ENCODE peak calls at places on chromosome 18, in ten cellular contexts. One of them, this sample, is unnamed.

GRCh38 chr18:77205769-77206168 is 43.9 kb upstream of the GALR1 start:
- DNase-seq in spleen: no peak
- DNase-seq in foreskin fibroblast: no peak
- DNase-seq in cardiac muscle cell: no peak
- DNase-seq in chondrocyte: no peak
- DNase-seq in NCI-H774: no peak
- DNase-seq in RKO: no peak
- DNase-seq in stimulated activated CD4-positive, alpha-beta T cell treated with anti-CD3 and anti-CD28 coated beads, Interleukin-12 subunit alpha, Interleukin-12 subunit beta, amount 100 ng/mL, for 4 hours: no peak
- DNase-seq in Peyer's patch: no peak
- DNase-seq in GM04504: no peak
- DNase-seq in this sample: no peak

GRCh38 chr18:66757946-66758345 is 154.1 kb upstream of the CDH19 start:
- DNase-seq in stimulated activated CD4-positive, alpha-beta T cell treated with anti-CD3 and anti-CD28 coated beads, Interleukin-12 subunit alpha, Interleukin-12 subunit beta, amount 100 ng/mL, for 4 hours: no peak
- DNase-seq in NCI-H774: no peak
- DNase-seq in chondrocyte: no peak
- DNase-seq in cardiac muscle cell: no peak
- DNase-seq in Peyer's patch: no peak
- DNase-seq in foreskin fibroblast: no peak
- DNase-seq in GM04504: no peak
- DNase-seq in spleen: no peak
- DNase-seq in RKO: no peak
- DNase-seq in this sample: no peak

GRCh38 chr18:75100832-75101630 is 107.9 kb downstream of the PTGR3 start:
- DNase-seq in cardiac muscle cell: no peak
- DNase-seq in GM04504: no peak
- DNase-seq in chondrocyte: no peak
- DNase-seq in NCI-H774: no peak
- DNase-seq in foreskin fibroblast: no peak
- DNase-seq in Peyer's patch: peak
- DNase-seq in stimulated activated CD4-positive, alpha-beta T cell treated with anti-CD3 and anti-CD28 coated beads, Interleukin-12 subunit alpha, Interleukin-12 subunit beta, amount 100 ng/mL, for 4 hours: no peak
- DNase-seq in spleen: peak
- DNase-seq in RKO: no peak
- DNase-seq in this sample: no peak

GRCh38 chr18:22691988-22692710 is 241.0 kb upstream of the RBBP8 start:
- DNase-seq in GM04504: peak
- DNase-seq in cardiac muscle cell: no peak
- DNase-seq in NCI-H774: no peak
- DNase-seq in stimulated activated CD4-positive, alpha-beta T cell treated with anti-CD3 and anti-CD28 coated beads, Interleukin-12 subunit alpha, Interleukin-12 subunit beta, amount 100 ng/mL, for 4 hours: no peak
- DNase-seq in RKO: no peak
- DNase-seq in Peyer's patch: no peak
- DNase-seq in chondrocyte: no peak
- DNase-seq in foreskin fibroblast: peak
- DNase-seq in spleen: no peak
- DNase-seq in this sample: no peak

GRCh38 chr18:47457614-47458013 is 206.2 kb upstream of the SKOR2 start:
- DNase-seq in GM04504: no peak
- DNase-seq in stimulated activated CD4-positive, alpha-beta T cell treated with anti-CD3 and anti-CD28 coated beads, Interleukin-12 subunit alpha, Interleukin-12 subunit beta, amount 100 ng/mL, for 4 hours: no peak
- DNase-seq in chondrocyte: no peak
- DNase-seq in Peyer's patch: no peak
- DNase-seq in spleen: no peak
- DNase-seq in cardiac muscle cell: no peak
- DNase-seq in NCI-H774: no peak
- DNase-seq in foreskin fibroblast: no peak
- DNase-seq in RKO: no peak
- DNase-seq in this sample: no peak

GRCh38 chr18:59715966-59716369 is 18.7 kb upstream of the CCBE1 start:
- DNase-seq in RKO: peak
- DNase-seq in Peyer's patch: no peak
- DNase-seq in foreskin fibroblast: peak
- DNase-seq in spleen: no peak
- DNase-seq in stimulated activated CD4-positive, alpha-beta T cell treated with anti-CD3 and anti-CD28 coated beads, Interleukin-12 subunit alpha, Interleukin-12 subunit beta, amount 100 ng/mL, for 4 hours: no peak
- DNase-seq in NCI-H774: no peak
- DNase-seq in GM04504: peak
- DNase-seq in chondrocyte: no peak
- DNase-seq in cardiac muscle cell: no peak
- DNase-seq in this sample: peak

GRCh38 chr18:59715445-59715844 is 18.2 kb upstream of the CCBE1 start:
- DNase-seq in RKO: no peak
- DNase-seq in spleen: no peak
- DNase-seq in foreskin fibroblast: no peak
- DNase-seq in Peyer's patch: no peak
- DNase-seq in GM04504: no peak
- DNase-seq in NCI-H774: no peak
- DNase-seq in stimulated activated CD4-positive, alpha-beta T cell treated with anti-CD3 and anti-CD28 coated beads, Interleukin-12 subunit alpha, Interleukin-12 subunit beta, amount 100 ng/mL, for 4 hours: no peak
- DNase-seq in chondrocyte: no peak
- DNase-seq in cardiac muscle cell: no peak
- DNase-seq in this sample: no peak

GRCh38 chr18:24075731-24076130 is 61.2 kb downstream of the TTC39C start:
- DNase-seq in stimulated activated CD4-positive, alpha-beta T cell treated with anti-CD3 and anti-CD28 coated beads, Interleukin-12 subunit alpha, Interleukin-12 subunit beta, amount 100 ng/mL, for 4 hours: no peak
- DNase-seq in spleen: no peak
- DNase-seq in chondrocyte: no peak
- DNase-seq in foreskin fibroblast: no peak
- DNase-seq in cardiac muscle cell: no peak
- DNase-seq in GM04504: no peak
- DNase-seq in NCI-H774: no peak
- DNase-seq in Peyer's patch: no peak
- DNase-seq in RKO: no peak
- DNase-seq in this sample: no peak

GRCh38 chr18:3081558-3081957 is 68.6 kb upstream of the LPIN2 start:
- DNase-seq in chondrocyte: no peak
- DNase-seq in spleen: no peak
- DNase-seq in Peyer's patch: no peak
- DNase-seq in foreskin fibroblast: no peak
- DNase-seq in cardiac muscle cell: no peak
- DNase-seq in NCI-H774: no peak
- DNase-seq in RKO: no peak
- DNase-seq in stimulated activated CD4-positive, alpha-beta T cell treated with anti-CD3 and anti-CD28 coated beads, Interleukin-12 subunit alpha, Interleukin-12 subunit beta, amount 100 ng/mL, for 4 hours: no peak
- DNase-seq in GM04504: no peak
- DNase-seq in this sample: no peak

GRCh38 chr18:78729099-78729467 is 250.5 kb upstream of the SALL3 start:
- DNase-seq in GM04504: no peak
- DNase-seq in foreskin fibroblast: no peak
- DNase-seq in chondrocyte: no peak
- DNase-seq in stimulated activated CD4-positive, alpha-beta T cell treated with anti-CD3 and anti-CD28 coated beads, Interleukin-12 subunit alpha, Interleukin-12 subunit beta, amount 100 ng/mL, for 4 hours: no peak
- DNase-seq in spleen: peak
- DNase-seq in Peyer's patch: no peak
- DNase-seq in cardiac muscle cell: no peak
- DNase-seq in NCI-H774: no peak
- DNase-seq in RKO: no peak
- DNase-seq in this sample: no peak

GRCh38 chr18:8998481-8999217 is 103.8 kb upstream of the NDUFV2 start:
- DNase-seq in NCI-H774: no peak
- DNase-seq in RKO: no peak
- DNase-seq in cardiac muscle cell: no peak
- DNase-seq in foreskin fibroblast: no peak
- DNase-seq in Peyer's patch: no peak
- DNase-seq in chondrocyte: no peak
- DNase-seq in stimulated activated CD4-positive, alpha-beta T cell treated with anti-CD3 and anti-CD28 coated beads, Interleukin-12 subunit alpha, Interleukin-12 subunit beta, amount 100 ng/mL, for 4 hours: no peak
- DNase-seq in spleen: no peak
- DNase-seq in GM04504: no peak
- DNase-seq in this sample: no peak

GRCh38 chr18:13436596-13436995 is 218.0 kb downstream of the LDLRAD4 start:
- DNase-seq in cardiac muscle cell: no peak
- DNase-seq in foreskin fibroblast: no peak
- DNase-seq in NCI-H774: no peak
- DNase-seq in GM04504: no peak
- DNase-seq in RKO: no peak
- DNase-seq in chondrocyte: no peak
- DNase-seq in Peyer's patch: no peak
- DNase-seq in stimulated activated CD4-positive, alpha-beta T cell treated with anti-CD3 and anti-CD28 coated beads, Interleukin-12 subunit alpha, Interleukin-12 subunit beta, amount 100 ng/mL, for 4 hours: no peak
- DNase-seq in spleen: no peak
- DNase-seq in this sample: no peak

GRCh38 chr18:49013961-49014604 is 63.3 kb upstream of the SMAD7 start:
- DNase-seq in NCI-H774: no peak
- DNase-seq in RKO: no peak
- DNase-seq in foreskin fibroblast: no peak
- DNase-seq in spleen: peak
- DNase-seq in cardiac muscle cell: no peak
- DNase-seq in Peyer's patch: peak
- DNase-seq in GM04504: no peak
- DNase-seq in chondrocyte: peak
- DNase-seq in stimulated activated CD4-positive, alpha-beta T cell treated with anti-CD3 and anti-CD28 coated beads, Interleukin-12 subunit alpha, Interleukin-12 subunit beta, amount 100 ng/mL, for 4 hours: no peak
- DNase-seq in this sample: no peak

GRCh38 chr18:47968721-47969120 is 38.3 kb upstream of the SMAD2 start:
- DNase-seq in NCI-H774: no peak
- DNase-seq in Peyer's patch: no peak
- DNase-seq in spleen: no peak
- DNase-seq in RKO: no peak
- DNase-seq in chondrocyte: no peak
- DNase-seq in GM04504: no peak
- DNase-seq in cardiac muscle cell: no peak
- DNase-seq in foreskin fibroblast: no peak
- DNase-seq in stimulated activated CD4-positive, alpha-beta T cell treated with anti-CD3 and anti-CD28 coated beads, Interleukin-12 subunit alpha, Interleukin-12 subunit beta, amount 100 ng/mL, for 4 hours: no peak
- DNase-seq in this sample: no peak

GRCh38 chr18:53490019-53490418 is 734.5 kb downstream of the MBD2 start:
- DNase-seq in stimulated activated CD4-positive, alpha-beta T cell treated with anti-CD3 and anti-CD28 coated beads, Interleukin-12 subunit alpha, Interleukin-12 subunit beta, amount 100 ng/mL, for 4 hours: no peak
- DNase-seq in cardiac muscle cell: no peak
- DNase-seq in Peyer's patch: no peak
- DNase-seq in foreskin fibroblast: no peak
- DNase-seq in NCI-H774: no peak
- DNase-seq in spleen: no peak
- DNase-seq in GM04504: no peak
- DNase-seq in chondrocyte: no peak
- DNase-seq in RKO: no peak
- DNase-seq in this sample: no peak

GRCh38 chr18:24176727-24177416 is 38.0 kb downstream of the CABYR start:
- DNase-seq in NCI-H774: peak
- DNase-seq in spleen: peak
- DNase-seq in foreskin fibroblast: peak
- DNase-seq in stimulated activated CD4-positive, alpha-beta T cell treated with anti-CD3 and anti-CD28 coated beads, Interleukin-12 subunit alpha, Interleukin-12 subunit beta, amount 100 ng/mL, for 4 hours: peak
- DNase-seq in Peyer's patch: peak
- DNase-seq in GM04504: peak
- DNase-seq in chondrocyte: no peak
- DNase-seq in cardiac muscle cell: peak
- DNase-seq in RKO: peak
- DNase-seq in this sample: no peak

GRCh38 chr18:30444544-30444943 is 598.0 kb downstream of the DSC3 start:
- DNase-seq in chondrocyte: no peak
- DNase-seq in GM04504: no peak
- DNase-seq in spleen: no peak
- DNase-seq in RKO: no peak
- DNase-seq in NCI-H774: no peak
- DNase-seq in stimulated activated CD4-positive, alpha-beta T cell treated with anti-CD3 and anti-CD28 coated beads, Interleukin-12 subunit alpha, Interleukin-12 subunit beta, amount 100 ng/mL, for 4 hours: no peak
- DNase-seq in cardiac muscle cell: no peak
- DNase-seq in foreskin fibroblast: no peak
- DNase-seq in Peyer's patch: no peak
- DNase-seq in this sample: no peak

GRCh38 chr18:35091841-35092240 is 50.6 kb downstream of the MAPRE2 start:
- DNase-seq in Peyer's patch: no peak
- DNase-seq in NCI-H774: no peak
- DNase-seq in GM04504: no peak
- DNase-seq in foreskin fibroblast: no peak
- DNase-seq in RKO: no peak
- DNase-seq in chondrocyte: no peak
- DNase-seq in stimulated activated CD4-positive, alpha-beta T cell treated with anti-CD3 and anti-CD28 coated beads, Interleukin-12 subunit alpha, Interleukin-12 subunit beta, amount 100 ng/mL, for 4 hours: no peak
- DNase-seq in spleen: no peak
- DNase-seq in cardiac muscle cell: no peak
- DNase-seq in this sample: no peak

GRCh38 chr18:58639751-58640427 is 11.0 kb upstream of the ALPK2 start:
- DNase-seq in Peyer's patch: no peak
- DNase-seq in foreskin fibroblast: peak
- DNase-seq in spleen: no peak
- DNase-seq in RKO: no peak
- DNase-seq in GM04504: peak
- DNase-seq in NCI-H774: no peak
- DNase-seq in cardiac muscle cell: no peak
- DNase-seq in chondrocyte: no peak
- DNase-seq in stimulated activated CD4-positive, alpha-beta T cell treated with anti-CD3 and anti-CD28 coated beads, Interleukin-12 subunit alpha, Interleukin-12 subunit beta, amount 100 ng/mL, for 4 hours: no peak
- DNase-seq in this sample: no peak

GRCh38 chr18:63137999-63138448 is 181.5 kb downstream of the BCL2 start:
- DNase-seq in spleen: peak
- DNase-seq in stimulated activated CD4-positive, alpha-beta T cell treated with anti-CD3 and anti-CD28 coated beads, Interleukin-12 subunit alpha, Interleukin-12 subunit beta, amount 100 ng/mL, for 4 hours: no peak
- DNase-seq in chondrocyte: no peak
- DNase-seq in foreskin fibroblast: no peak
- DNase-seq in cardiac muscle cell: no peak
- DNase-seq in NCI-H774: no peak
- DNase-seq in GM04504: no peak
- DNase-seq in Peyer's patch: peak
- DNase-seq in RKO: no peak
- DNase-seq in this sample: no peak

GRCh38 chr18:21735452-21736015 is 5.1 kb upstream of the MIB1 start:
- DNase-seq in Peyer's patch: peak
- DNase-seq in RKO: no peak
- DNase-seq in stimulated activated CD4-positive, alpha-beta T cell treated with anti-CD3 and anti-CD28 coated beads, Interleukin-12 subunit alpha, Interleukin-12 subunit beta, amount 100 ng/mL, for 4 hours: peak
- DNase-seq in foreskin fibroblast: peak
- DNase-seq in GM04504: no peak
- DNase-seq in spleen: peak
- DNase-seq in NCI-H774: no peak
- DNase-seq in chondrocyte: no peak
- DNase-seq in cardiac muscle cell: no peak
- DNase-seq in this sample: no peak

GRCh38 chr18:45056907-45057306 is 376.2 kb downstream of the SETBP1 start:
- DNase-seq in cardiac muscle cell: no peak
- DNase-seq in chondrocyte: no peak
- DNase-seq in Peyer's patch: no peak
- DNase-seq in foreskin fibroblast: no peak
- DNase-seq in NCI-H774: no peak
- DNase-seq in spleen: no peak
- DNase-seq in stimulated activated CD4-positive, alpha-beta T cell treated with anti-CD3 and anti-CD28 coated beads, Interleukin-12 subunit alpha, Interleukin-12 subunit beta, amount 100 ng/mL, for 4 hours: no peak
- DNase-seq in GM04504: no peak
- DNase-seq in RKO: no peak
- DNase-seq in this sample: no peak

GRCh38 chr18:25669741-25670140 is 317.8 kb upstream of the ZNF521 start:
- DNase-seq in spleen: no peak
- DNase-seq in stimulated activated CD4-positive, alpha-beta T cell treated with anti-CD3 and anti-CD28 coated beads, Interleukin-12 subunit alpha, Interleukin-12 subunit beta, amount 100 ng/mL, for 4 hours: no peak
- DNase-seq in cardiac muscle cell: no peak
- DNase-seq in NCI-H774: no peak
- DNase-seq in foreskin fibroblast: no peak
- DNase-seq in RKO: no peak
- DNase-seq in Peyer's patch: no peak
- DNase-seq in GM04504: no peak
- DNase-seq in chondrocyte: no peak
- DNase-seq in this sample: no peak

GRCh38 chr18:26617151-26617554 is 68.8 kb upstream of the KCTD1 start:
- DNase-seq in RKO: peak
- DNase-seq in NCI-H774: no peak
- DNase-seq in spleen: no peak
- DNase-seq in GM04504: peak
- DNase-seq in Peyer's patch: no peak
- DNase-seq in chondrocyte: no peak
- DNase-seq in cardiac muscle cell: no peak
- DNase-seq in foreskin fibroblast: peak
- DNase-seq in stimulated activated CD4-positive, alpha-beta T cell treated with anti-CD3 and anti-CD28 coated beads, Interleukin-12 subunit alpha, Interleukin-12 subunit beta, amount 100 ng/mL, for 4 hours: no peak
- DNase-seq in this sample: no peak

GRCh38 chr18:59155140-59155539 is 15.5 kb downstream of the SEC11C start:
- DNase-seq in GM04504: peak
- DNase-seq in stimulated activated CD4-positive, alpha-beta T cell treated with anti-CD3 and anti-CD28 coated beads, Interleukin-12 subunit alpha, Interleukin-12 subunit beta, amount 100 ng/mL, for 4 hours: no peak
- DNase-seq in Peyer's patch: no peak
- DNase-seq in RKO: no peak
- DNase-seq in NCI-H774: no peak
- DNase-seq in cardiac muscle cell: no peak
- DNase-seq in foreskin fibroblast: peak
- DNase-seq in chondrocyte: no peak
- DNase-seq in spleen: no peak
- DNase-seq in this sample: no peak

GRCh38 chr18:54805571-54806334 is 22.5 kb upstream of the RAB27B start:
- DNase-seq in spleen: no peak
- DNase-seq in chondrocyte: no peak
- DNase-seq in stimulated activated CD4-positive, alpha-beta T cell treated with anti-CD3 and anti-CD28 coated beads, Interleukin-12 subunit alpha, Interleukin-12 subunit beta, amount 100 ng/mL, for 4 hours: no peak
- DNase-seq in GM04504: no peak
- DNase-seq in Peyer's patch: no peak
- DNase-seq in NCI-H774: no peak
- DNase-seq in foreskin fibroblast: peak
- DNase-seq in RKO: no peak
- DNase-seq in cardiac muscle cell: peak
- DNase-seq in this sample: no peak

GRCh38 chr18:9918016-9918680 is 4.3 kb downstream of the VAPA start:
- DNase-seq in foreskin fibroblast: no peak
- DNase-seq in stimulated activated CD4-positive, alpha-beta T cell treated with anti-CD3 and anti-CD28 coated beads, Interleukin-12 subunit alpha, Interleukin-12 subunit beta, amount 100 ng/mL, for 4 hours: no peak
- DNase-seq in cardiac muscle cell: no peak
- DNase-seq in GM04504: no peak
- DNase-seq in Peyer's patch: no peak
- DNase-seq in chondrocyte: no peak
- DNase-seq in NCI-H774: no peak
- DNase-seq in RKO: peak
- DNase-seq in spleen: no peak
- DNase-seq in this sample: no peak

GRCh38 chr18:46678785-46679404 is 21.9 kb upstream of the LOXHD1 start:
- DNase-seq in chondrocyte: no peak
- DNase-seq in cardiac muscle cell: no peak
- DNase-seq in foreskin fibroblast: no peak
- DNase-seq in spleen: no peak
- DNase-seq in GM04504: no peak
- DNase-seq in stimulated activated CD4-positive, alpha-beta T cell treated with anti-CD3 and anti-CD28 coated beads, Interleukin-12 subunit alpha, Interleukin-12 subunit beta, amount 100 ng/mL, for 4 hours: no peak
- DNase-seq in RKO: no peak
- DNase-seq in NCI-H774: no peak
- DNase-seq in Peyer's patch: no peak
- DNase-seq in this sample: no peak